ENCODE peak calls at places on chromosomes 5 and 9, in seven cellular contexts. One of them, this sample, is unnamed.

GRCh38 chr5:73652391-73652790 is 26.4 kb downstream of the ARHGEF28 start:
- DNase-seq in renal cortical epithelial cell: no peak
- DNase-seq in glutamatergic neuron: no peak
- DNase-seq in Karpas-422: no peak
- DNase-seq in breast epithelium: no peak
- DNase-seq in GF-D8: no peak
- DNase-seq in NCI-H146: no peak
- DNase-seq in this sample: no peak

GRCh38 chr5:107917983-107918382 is 247.2 kb upstream of the EFNA5 start:
- DNase-seq in breast epithelium: no peak
- DNase-seq in glutamatergic neuron: no peak
- DNase-seq in Karpas-422: no peak
- DNase-seq in GF-D8: no peak
- DNase-seq in NCI-H146: no peak
- DNase-seq in renal cortical epithelial cell: no peak
- DNase-seq in this sample: no peak

GRCh38 chr5:4511996-4512656 is 628.0 kb upstream of the ADAMTS16 start:
- DNase-seq in NCI-H146: no peak
- DNase-seq in glutamatergic neuron: peak; percentile 83
- DNase-seq in GF-D8: no peak
- DNase-seq in breast epithelium: peak; percentile 85
- DNase-seq in Karpas-422: no peak
- DNase-seq in renal cortical epithelial cell: peak; percentile 24
- DNase-seq in this sample: no peak

GRCh38 chr5:58187473-58188286 is 272.2 kb downstream of the PLK2 start:
- DNase-seq in breast epithelium: no peak
- DNase-seq in NCI-H146: no peak
- DNase-seq in Karpas-422: no peak
- DNase-seq in renal cortical epithelial cell: no peak
- DNase-seq in GF-D8: no peak
- DNase-seq in glutamatergic neuron: no peak
- DNase-seq in this sample: no peak

GRCh38 chr9:35490910-35491465 is 1.1 kb downstream of the RUSC2 start:
- DNase-seq in renal cortical epithelial cell: peak; percentile 39
- DNase-seq in NCI-H146: peak; percentile 42
- DNase-seq in glutamatergic neuron: no peak
- DNase-seq in GF-D8: peak; percentile 16
- DNase-seq in breast epithelium: no peak
- DNase-seq in Karpas-422: no peak
- DNase-seq in this sample: no peak

GRCh38 chr5:152560508-152561137 is 155.5 kb upstream of the NMUR2 start:
- DNase-seq in GF-D8: no peak
- DNase-seq in glutamatergic neuron: peak; percentile 83
- DNase-seq in NCI-H146: peak; percentile 73
- DNase-seq in renal cortical epithelial cell: peak; percentile 65
- DNase-seq in Karpas-422: peak; percentile 81
- DNase-seq in breast epithelium: no peak
- DNase-seq in this sample: no peak

GRCh38 chr5:57817001-57817453 is 334.4 kb upstream of the ACTBL2 start:
- DNase-seq in breast epithelium: no peak
- DNase-seq in renal cortical epithelial cell: peak; percentile 74
- DNase-seq in glutamatergic neuron: no peak
- DNase-seq in Karpas-422: no peak
- DNase-seq in NCI-H146: no peak
- DNase-seq in GF-D8: no peak
- DNase-seq in this sample: no peak

GRCh38 chr9:70935856-70936255 is 185.6 kb downstream of the TRPM3 start:
- DNase-seq in breast epithelium: no peak
- DNase-seq in GF-D8: no peak
- DNase-seq in renal cortical epithelial cell: no peak
- DNase-seq in Karpas-422: no peak
- DNase-seq in NCI-H146: no peak
- DNase-seq in glutamatergic neuron: no peak
- DNase-seq in this sample: no peak

GRCh38 chr5:132381614-132382013 is 12.1 kb downstream of the SLC22A5 start:
- DNase-seq in renal cortical epithelial cell: no peak
- DNase-seq in breast epithelium: no peak
- DNase-seq in GF-D8: no peak
- DNase-seq in NCI-H146: no peak
- DNase-seq in Karpas-422: no peak
- DNase-seq in glutamatergic neuron: no peak
- DNase-seq in this sample: no peak

GRCh38 chr5:101689306-101689705 is 606.8 kb downstream of the SLCO4C1 start:
- DNase-seq in breast epithelium: no peak
- DNase-seq in GF-D8: no peak
- DNase-seq in glutamatergic neuron: no peak
- DNase-seq in NCI-H146: no peak
- DNase-seq in renal cortical epithelial cell: no peak
- DNase-seq in Karpas-422: no peak
- DNase-seq in this sample: no peak

GRCh38 chr5:63573402-63573801 is 388.8 kb downstream of the HTR1A start:
- DNase-seq in NCI-H146: no peak
- DNase-seq in glutamatergic neuron: no peak
- DNase-seq in GF-D8: no peak
- DNase-seq in breast epithelium: no peak
- DNase-seq in renal cortical epithelial cell: no peak
- DNase-seq in Karpas-422: no peak
- DNase-seq in this sample: no peak

GRCh38 chr9:81083062-81083461 is 606.3 kb downstream of the TLE1 start:
- DNase-seq in NCI-H146: no peak
- DNase-seq in breast epithelium: no peak
- DNase-seq in Karpas-422: no peak
- DNase-seq in glutamatergic neuron: no peak
- DNase-seq in renal cortical epithelial cell: peak; percentile 9
- DNase-seq in GF-D8: no peak
- DNase-seq in this sample: no peak

GRCh38 chr5:78537821-78538220 is 110.8 kb downstream of the LHFPL2 start:
- DNase-seq in renal cortical epithelial cell: peak; percentile 49
- DNase-seq in NCI-H146: peak; percentile 30
- DNase-seq in GF-D8: no peak
- DNase-seq in Karpas-422: peak; percentile 71
- DNase-seq in glutamatergic neuron: no peak
- DNase-seq in breast epithelium: no peak
- DNase-seq in this sample: no peak

GRCh38 chr9:95852059-95853032 is 23.1 kb upstream of the ERCC6L2 start:
- DNase-seq in glutamatergic neuron: no peak
- DNase-seq in renal cortical epithelial cell: peak; percentile 92
- DNase-seq in Karpas-422: peak; percentile 15
- DNase-seq in breast epithelium: no peak
- DNase-seq in GF-D8: no peak
- DNase-seq in NCI-H146: no peak
- DNase-seq in this sample: no peak

GRCh38 chr5:175821790-175822211 is 49.6 kb upstream of the CPLX2 start:
- DNase-seq in breast epithelium: no peak
- DNase-seq in GF-D8: no peak
- DNase-seq in NCI-H146: no peak
- DNase-seq in renal cortical epithelial cell: peak; percentile 0
- DNase-seq in Karpas-422: no peak
- DNase-seq in glutamatergic neuron: no peak
- DNase-seq in this sample: no peak

GRCh38 chr9:8863886-8864881 is 1064.6 kb upstream of the DMAC1 start:
- DNase-seq in Karpas-422: no peak
- DNase-seq in glutamatergic neuron: no peak
- DNase-seq in renal cortical epithelial cell: peak; percentile 88
- DNase-seq in NCI-H146: no peak
- DNase-seq in breast epithelium: no peak
- DNase-seq in GF-D8: no peak
- DNase-seq in this sample: no peak

GRCh38 chr9:107693620-107694326 is 204.2 kb upstream of the KLF4 start:
- DNase-seq in glutamatergic neuron: no peak
- DNase-seq in Karpas-422: no peak
- DNase-seq in NCI-H146: no peak
- DNase-seq in renal cortical epithelial cell: peak; percentile 87
- DNase-seq in breast epithelium: no peak
- DNase-seq in GF-D8: no peak
- DNase-seq in this sample: no peak

GRCh38 chr5:54902817-54903473 is 82.4 kb downstream of the ESM1 start:
- DNase-seq in glutamatergic neuron: no peak
- DNase-seq in Karpas-422: no peak
- DNase-seq in NCI-H146: no peak
- DNase-seq in breast epithelium: no peak
- DNase-seq in GF-D8: no peak
- DNase-seq in renal cortical epithelial cell: peak; percentile 87
- DNase-seq in this sample: no peak

GRCh38 chr5:28927559-28928326 is 1889.4 kb upstream of the CDH9 start:
- DNase-seq in Karpas-422: no peak
- DNase-seq in glutamatergic neuron: no peak
- DNase-seq in NCI-H146: peak; percentile 12
- DNase-seq in GF-D8: no peak
- DNase-seq in renal cortical epithelial cell: no peak
- DNase-seq in breast epithelium: no peak
- DNase-seq in this sample: no peak

GRCh38 chr5:145510324-145510723 is 324.8 kb downstream of the PRELID2 start:
- DNase-seq in glutamatergic neuron: no peak
- DNase-seq in renal cortical epithelial cell: peak; percentile 85
- DNase-seq in NCI-H146: no peak
- DNase-seq in breast epithelium: no peak
- DNase-seq in GF-D8: no peak
- DNase-seq in Karpas-422: no peak
- DNase-seq in this sample: no peak

GRCh38 chr9:91174772-91175171 is 186.9 kb downstream of the AUH start:
- DNase-seq in GF-D8: peak; percentile 26
- DNase-seq in renal cortical epithelial cell: no peak
- DNase-seq in breast epithelium: no peak
- DNase-seq in NCI-H146: no peak
- DNase-seq in Karpas-422: no peak
- DNase-seq in glutamatergic neuron: no peak
- DNase-seq in this sample: no peak

GRCh38 chr9:97853844-97854695 is 1.0 kb downstream of the FOXE1 start:
- DNase-seq in Karpas-422: no peak
- DNase-seq in glutamatergic neuron: peak; percentile 80
- DNase-seq in breast epithelium: no peak
- DNase-seq in NCI-H146: peak; percentile 75
- DNase-seq in renal cortical epithelial cell: no peak
- DNase-seq in GF-D8: no peak
- DNase-seq in this sample: no peak

GRCh38 chr9:136604823-136605525 is 57.7 kb upstream of the EGFL7 start:
- DNase-seq in breast epithelium: no peak
- DNase-seq in Karpas-422: no peak
- DNase-seq in renal cortical epithelial cell: no peak
- DNase-seq in NCI-H146: no peak
- DNase-seq in glutamatergic neuron: no peak
- DNase-seq in GF-D8: no peak
- DNase-seq in this sample: no peak

GRCh38 chr9:128254855-128255759 is 20.7 kb downstream of the GOLGA2 start:
- DNase-seq in GF-D8: no peak
- DNase-seq in renal cortical epithelial cell: no peak
- DNase-seq in Karpas-422: peak; percentile 85
- DNase-seq in glutamatergic neuron: peak; percentile 87
- DNase-seq in NCI-H146: peak; percentile 32
- DNase-seq in breast epithelium: no peak
- DNase-seq in this sample: no peak